ENCODE peak calls at places on chromosome 13, in six cellular contexts. K is EH, T is non-pigmented ciliary epithelial cell, E is ELR, G is NCI-H524 treated with DMSO at 0.1 percent for 48 hours, Y is fibroblast of lung. O is an unnamed sample.

GRCh38 chr13:104553156-104553555 is 1486.9 kb upstream of the SLC10A2 start:
- DNase-seq in Y (peak; percentile 83), K (no peak), T (no peak), G (no peak), E (peak; percentile 30), O (no peak)

GRCh38 chr13:27476943-27477681 is 26.7 kb upstream of the MTIF3 start:
- DNase-seq in E (peak; percentile 45), K (peak; percentile 11), Y (peak; percentile 5), G (no peak), T (no peak), O (no peak)

GRCh38 chr13:51230473-51231105 is 8.4 kb downstream of the FAM124A start:
- DNase-seq in Y (peak; percentile 32), G (no peak), K (peak; percentile 15), E (no peak), T (no peak), O (no peak)

GRCh38 chr13:43072394-43072793 is 49.0 kb downstream of the DNAJC15 start:
- DNase-seq in G (no peak), E (no peak), Y (no peak), K (peak; percentile 27), T (no peak), O (no peak)

GRCh38 chr13:95197548-95197947 is 103.7 kb downstream of the ABCC4 start:
- DNase-seq in G (no peak), K (no peak), T (no peak), E (no peak), Y (no peak), O (no peak)

GRCh38 chr13:44061876-44062275 is 182.2 kb downstream of the LACC1 start:
- DNase-seq in Y (no peak), T (no peak), K (no peak), E (no peak), G (no peak), O (no peak)

GRCh38 chr13:112770504-112770903 is 80.7 kb downstream of the ATP11A start:
- DNase-seq in E (no peak), T (no peak), G (no peak), K (no peak), Y (no peak), O (no peak)

GRCh38 chr13:41848435-41849255 is 112.3 kb downstream of the VWA8 start:
- DNase-seq in T (no peak), K (peak; percentile 65), E (no peak), G (no peak), Y (peak; percentile 74), O (no peak)

GRCh38 chr13:49791214-49791752 is 1.2 kb downstream of the KPNA3 start:
- DNase-seq in K (peak; percentile 25), G (peak; percentile 7), E (peak; percentile 39), Y (peak; percentile 26), T (no peak), O (no peak)

GRCh38 chr13:20580257-20580656 is 13.3 kb downstream of the IFT88 start:
- DNase-seq in E (no peak), G (no peak), T (no peak), K (no peak), Y (no peak), O (no peak)

GRCh38 chr13:79432086-79432485 is 26.0 kb upstream of the RBM26 start:
- DNase-seq in T (no peak), E (no peak), G (no peak), K (no peak), Y (no peak), O (no peak)

GRCh38 chr13:101579291-101579802 is 126.9 kb downstream of the ITGBL1 start:
- DNase-seq in T (peak; percentile 43), G (no peak), Y (peak; percentile 60), K (peak; percentile 85), E (no peak), O (no peak)

GRCh38 chr13:28336193-28336657 is 158.7 kb downstream of the FLT1 start:
- DNase-seq in G (no peak), T (no peak), K (peak; percentile 75), Y (peak; percentile 18), E (no peak), O (no peak)

GRCh38 chr13:45954861-45955595 is 97.5 kb downstream of the ZC3H13 start:
- DNase-seq in Y (no peak), K (no peak), T (no peak), E (no peak), G (no peak), O (no peak)

GRCh38 chr13:108944760-108945159 is 315.3 kb downstream of the MYO16 start:
- DNase-seq in K (peak; percentile 48), Y (no peak), T (no peak), G (no peak), E (peak; percentile 67), O (no peak)

GRCh38 chr13:99654076-99654475 is 152.8 kb downstream of the TM9SF2 start:
- DNase-seq in Y (no peak), T (no peak), E (no peak), K (no peak), G (no peak), O (no peak)

GRCh38 chr13:98796798-98797197 is 44.3 kb upstream of the SLC15A1 start:
- DNase-seq in Y (no peak), G (no peak), K (no peak), T (no peak), E (no peak), O (no peak)

GRCh38 chr13:110271313-110271712 is 35.6 kb downstream of the COL4A1 start:
- DNase-seq in G (no peak), E (no peak), Y (no peak), K (no peak), T (no peak), O (no peak)

GRCh38 chr13:45950343-45950995 is 98.9 kb upstream of the SIAH3 start:
- DNase-seq in Y (peak; percentile 6), K (no peak), G (no peak), T (no peak), E (no peak), O (no peak)

O was measured in DMS 273 treated with DMSO at 0.1 percent for 48 hours.